ENCODE peak calls at places on chromosomes 3 and 15, in eight cellular contexts. W, Y, I, Z, D, X, V and H are unnamed samples.

GRCh38 chr3:48989126-48989795 is 780 bp upstream of the P4HTM start:
- DNase-seq in W (no peak), Y (no peak), I (no peak), Z (no peak), D (no peak), X (no peak), V (no peak), H (no peak)

GRCh38 chr3:128242818-128243601 is 89.7 kb downstream of the EEFSEC start:
- DNase-seq in W (no peak), Y (no peak), I (no peak), Z (no peak), D (no peak), X (no peak), V (no peak), H (no peak)

GRCh38 chr15:70324001-70324974 is 226.6 kb upstream of the TLE3 start:
- DNase-seq in W (peak; percentile 86), Y (no peak), I (no peak), Z (peak; percentile 75), D (peak; percentile 85), X (no peak), V (no peak), H (no peak)

GRCh38 chr3:75001330-75001729 is 386.9 kb upstream of the CNTN3 start:
- DNase-seq in W (peak; percentile 1), Y (no peak), I (peak; percentile 30), Z (no peak), D (no peak), X (no peak), V (no peak), H (no peak)

GRCh38 chr3:185729335-185729715 is 95.5 kb downstream of the IGF2BP2 start:
- DNase-seq in W (peak; percentile 65), Y (no peak), I (no peak), Z (no peak), D (peak; percentile 86), X (no peak), V (no peak), H (no peak)

GRCh38 chr3:42602961-42603360 is 2.5 kb downstream of the NKTR start:
- DNase-seq in W (no peak), Y (no peak), I (no peak), Z (no peak), D (no peak), X (no peak), V (no peak), H (no peak)

GRCh38 chr3:43389388-43390254 is 103.3 kb downstream of the SNRK start:
- DNase-seq in W (peak; percentile 47), Y (peak; percentile 88), I (peak; percentile 99), Z (peak; percentile 22), D (peak; percentile 50), X (no peak), V (no peak), H (peak; percentile 88)

GRCh38 chr3:101513419-101513986 is 491 bp upstream of the SENP7 start:
- DNase-seq in W (no peak), Y (no peak), I (peak; percentile 94), Z (no peak), D (no peak), X (no peak), V (no peak), H (no peak)

GRCh38 chr15:71133734-71134464 is 18.6 kb downstream of the THSD4 start:
- DNase-seq in W (no peak), Y (no peak), I (no peak), Z (no peak), D (no peak), X (no peak), V (no peak), H (no peak)

GRCh38 chr15:29059871-29060640 is 174.3 kb downstream of the APBA2 start:
- DNase-seq in W (no peak), Y (no peak), I (no peak), Z (no peak), D (no peak), X (no peak), V (no peak), H (no peak)

GRCh38 chr3:15007681-15008141 is 57.4 kb downstream of the MRPS25 start:
- DNase-seq in W (no peak), Y (no peak), I (no peak), Z (peak; percentile 32), D (peak; percentile 56), X (no peak), V (no peak), H (no peak)

GRCh38 chr3:40024526-40024925 is 215.1 kb downstream of the MYRIP start:
- DNase-seq in W (no peak), Y (no peak), I (no peak), Z (no peak), D (no peak), X (no peak), V (no peak), H (no peak)

GRCh38 chr15:24676431-24676830 is 856 bp downstream of the NPAP1 start:
- DNase-seq in W (no peak), Y (no peak), I (no peak), Z (no peak), D (no peak), X (no peak), V (no peak), H (no peak)

GRCh38 chr15:95025924-95026728 is 794.8 kb downstream of the MCTP2 start:
- DNase-seq in W (peak; percentile 65), Y (no peak), I (peak; percentile 28), Z (peak; percentile 27), D (peak; percentile 70), X (no peak), V (no peak), H (no peak)

GRCh38 chr15:92921215-92922131 is 21.3 kb downstream of the CHD2 start:
- DNase-seq in W (peak; percentile 89), Y (peak; percentile 69), I (no peak), Z (no peak), D (peak; percentile 59), X (no peak), V (no peak), H (no peak)

GRCh38 chr3:58008140-58009025 is at the start of gene FLNB:
- DNase-seq in W (peak; percentile 72), Y (peak; percentile 91), I (peak; percentile 77), Z (no peak), D (peak; percentile 73), X (peak; percentile 82), V (peak; percentile 74), H (peak; percentile 87)

GRCh38 chr15:31396881-31397560 is 70.4 kb downstream of the KLF13 start:
- DNase-seq in W (peak; percentile 91), Y (no peak), I (no peak), Z (no peak), D (peak; percentile 70), X (no peak), V (no peak), H (peak; percentile 94)